ENCODE peak calls at places on chromosomes 12 and 14, in seven cellular contexts. G is sigmoid colon, F is right lobe of liver, N is stomach, X is tibial nerve, D is A549, A is adrenal gland. H is an unnamed sample.

GRCh38 chr12:23753627-23754358 is 195.7 kb downstream of the SOX5 start:
- DNase-seq in G (no peak), F (no peak), N (no peak), X (no peak), D (no peak), A (no peak), H (no peak)

GRCh38 chr14:78840898-78841297 is 670.7 kb downstream of the NRXN3 start:
- DNase-seq in G (no peak), F (no peak), N (no peak), X (no peak), D (no peak), A (no peak), H (no peak)

GRCh38 chr12:131101703-131102492 is 148.2 kb downstream of the ADGRD1 start:
- DNase-seq in G (peak; percentile 33), F (no peak), N (no peak), X (peak; percentile 10), D (no peak), A (peak; percentile 12), H (no peak)

GRCh38 chr14:20317720-20318119 is 12.0 kb upstream of the TTC5 start:
- DNase-seq in G (no peak), F (no peak), N (no peak), X (no peak), D (no peak), A (no peak), H (no peak)

GRCh38 chr12:109682708-109683060 is 30.9 kb upstream of the FAM222A start:
- DNase-seq in G (no peak), F (no peak), N (no peak), X (no peak), D (no peak), A (no peak), H (no peak)

GRCh38 chr14:91693342-91693741 is 38.5 kb downstream of the CATSPERB start:
- DNase-seq in G (no peak), F (no peak), N (no peak), X (no peak), D (no peak), A (no peak), H (no peak)

GRCh38 chr12:75315518-75315917 is 14.6 kb downstream of the CAPS2 start:
- DNase-seq in G (no peak), F (no peak), N (no peak), X (no peak), D (no peak), A (no peak), H (no peak)

GRCh38 chr12:118850244-118850825 is 131.0 kb upstream of the SRRM4 start:
- DNase-seq in G (no peak), F (no peak), N (no peak), X (no peak), D (peak; percentile 5), A (no peak), H (peak; percentile 15)

GRCh38 chr12:113310489-113310888 is 24.4 kb downstream of the SLC8B1 start:
- DNase-seq in G (no peak), F (no peak), N (no peak), X (no peak), D (no peak), A (no peak), H (no peak)

GRCh38 chr12:31724597-31724996 is 4.2 kb downstream of the AMN1 start:
- DNase-seq in G (no peak), F (no peak), N (no peak), X (no peak), D (no peak), A (no peak), H (no peak)

GRCh38 chr14:104975481-104976197 is 2.5 kb downstream of the AHNAK2 start:
- DNase-seq in G (peak; percentile 66), F (no peak), N (no peak), X (no peak), D (no peak), A (peak; percentile 22), H (no peak)

GRCh38 chr14:60707858-60708257 is 16.3 kb downstream of the SIX4 start:
- DNase-seq in G (no peak), F (no peak), N (no peak), X (no peak), D (no peak), A (no peak), H (no peak)

GRCh38 chr14:30297856-30298255 is 261.1 kb upstream of the G2E3 start:
- DNase-seq in G (no peak), F (no peak), N (no peak), X (no peak), D (no peak), A (no peak), H (no peak)

GRCh38 chr12:47878918-47879481 is 25.8 kb downstream of the VDR start:
- DNase-seq in G (no peak), F (no peak), N (no peak), X (no peak), D (no peak), A (no peak), H (no peak)

GRCh38 chr12:41850046-41850445 is 294.6 kb downstream of the GXYLT1 start:
- DNase-seq in G (no peak), F (no peak), N (no peak), X (no peak), D (no peak), A (no peak), H (no peak)

GRCh38 chr12:1488908-1489381 is 105.4 kb downstream of the FBXL14 start:
- DNase-seq in G (no peak), F (no peak), N (no peak), X (no peak), D (no peak), A (no peak), H (no peak)

GRCh38 chr12:11797317-11797913 is 147.9 kb downstream of the ETV6 start:
- DNase-seq in G (no peak), F (no peak), N (peak; percentile 37), X (no peak), D (no peak), A (no peak), H (no peak)

GRCh38 chr12:114710151-114710550 is 26.2 kb upstream of the TBX3 start:
- DNase-seq in G (no peak), F (no peak), N (no peak), X (no peak), D (no peak), A (no peak), H (no peak)

GRCh38 chr12:114709112-114709511 is 25.1 kb upstream of the TBX3 start:
- DNase-seq in G (no peak), F (no peak), N (no peak), X (no peak), D (no peak), A (no peak), H (no peak)

GRCh38 chr12:114711689-114712152 is 27.7 kb upstream of the TBX3 start:
- DNase-seq in G (no peak), F (no peak), N (no peak), X (no peak), D (no peak), A (no peak), H (no peak)

DNA sequence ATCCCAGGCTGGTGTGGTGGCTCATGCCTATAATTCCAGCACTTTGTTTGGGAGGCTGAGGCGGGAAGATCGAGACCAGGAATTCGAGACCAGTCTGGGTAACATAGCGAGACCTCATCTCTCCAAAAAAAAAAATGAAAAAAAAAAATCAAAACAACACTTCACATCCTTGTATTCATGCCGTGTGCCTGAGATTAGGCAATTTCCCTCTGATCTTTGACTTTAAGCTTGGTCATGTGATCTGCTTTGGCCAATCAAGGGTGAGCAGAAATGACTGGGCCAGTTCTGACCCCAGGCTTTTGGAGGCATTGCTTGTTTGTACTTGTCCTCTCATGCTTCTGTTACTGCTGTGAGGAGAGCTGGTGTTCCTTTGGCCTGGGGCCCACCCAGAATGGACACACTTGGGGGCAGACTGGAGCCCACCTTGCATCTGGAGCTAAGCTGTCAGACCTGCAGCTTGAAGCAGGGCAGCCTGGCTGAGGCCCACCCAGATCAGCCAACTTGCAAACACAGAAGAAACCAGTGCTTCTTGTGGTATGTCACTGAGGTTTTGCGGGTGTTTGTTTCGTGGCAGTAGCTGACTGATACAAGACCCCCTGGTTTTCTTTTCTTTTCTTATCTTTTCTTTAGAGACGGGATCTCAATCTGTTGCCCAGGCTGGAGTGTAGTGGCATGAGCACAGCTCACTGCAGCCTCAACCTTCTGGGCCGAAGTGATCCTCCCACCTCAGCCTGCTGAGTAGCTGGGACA is 29.7 kb upstream of the TBX3 start:
- DNase-seq in G (no peak), F (no peak), N (no peak), X (no peak), D (no peak), A (no peak), H (no peak)
- TF ChIP-seq POLR2A in G (no peak), F (no peak), N (no peak), X (no peak), D (no peak), A (no peak), H (no peak)

DNA sequence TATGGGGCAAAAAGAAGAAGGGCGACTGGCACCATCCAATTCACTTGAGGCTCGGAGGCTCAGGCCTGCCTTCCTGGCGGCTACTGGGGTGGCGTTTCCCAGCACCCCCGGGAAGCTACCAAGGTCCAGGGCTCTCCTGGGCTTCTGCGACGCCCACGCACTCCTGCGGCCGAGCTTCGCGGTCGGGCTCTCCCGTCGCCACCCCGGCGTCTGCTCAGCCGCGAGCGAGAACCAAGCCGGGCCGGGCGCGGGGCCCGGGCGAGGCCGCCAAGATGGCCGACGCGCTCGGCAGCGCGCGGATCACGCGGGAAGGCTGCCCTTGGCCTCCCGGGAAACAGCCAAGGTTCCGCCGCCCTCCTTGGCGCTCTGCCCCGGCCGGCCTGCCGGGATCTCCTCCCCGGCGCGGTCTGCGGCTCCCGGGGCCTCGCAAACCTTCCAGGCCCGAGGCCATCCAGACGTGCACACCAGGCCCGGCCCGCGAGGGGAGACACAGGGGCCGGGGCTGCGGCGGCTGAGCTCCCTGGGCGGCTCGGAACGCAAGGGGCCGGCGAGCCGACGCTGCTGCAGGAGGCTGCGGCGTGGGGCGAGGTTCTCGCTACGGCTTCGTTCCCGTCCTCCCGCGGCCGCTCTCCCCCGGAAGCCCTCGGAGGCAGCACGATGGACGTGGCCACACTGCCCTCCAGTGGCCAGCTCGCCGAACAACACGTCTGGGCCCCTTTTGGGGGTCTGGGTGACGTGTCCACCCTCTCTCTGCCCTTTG is 23.5 kb upstream of the ZFP36L1 start:
- DNase-seq in G (peak; percentile 96), F (peak; percentile 93), N (peak; percentile 91), X (peak; percentile 82), D (peak; percentile 93), A (peak; percentile 91), H (peak; percentile 76)
- TF ChIP-seq POLR2A in G (peak; percentile 15), F (peak; percentile 85), N (no peak), X (peak; percentile 62), D (peak; percentile 48), A (peak; percentile 53), H (no peak)

GRCh38 chr12:12927211-12928079 is 24.5 kb downstream of the GPRC5D start:
- DNase-seq in G (peak; percentile 68), F (peak; percentile 85), N (peak; percentile 94), X (peak; percentile 36), D (peak; percentile 93), A (peak; percentile 87), H (no peak)
- TF ChIP-seq POLR2A in G (no peak), F (peak; percentile 86), N (no peak), X (no peak), D (peak; percentile 72), A (peak; percentile 81), H (no peak)

DNA sequence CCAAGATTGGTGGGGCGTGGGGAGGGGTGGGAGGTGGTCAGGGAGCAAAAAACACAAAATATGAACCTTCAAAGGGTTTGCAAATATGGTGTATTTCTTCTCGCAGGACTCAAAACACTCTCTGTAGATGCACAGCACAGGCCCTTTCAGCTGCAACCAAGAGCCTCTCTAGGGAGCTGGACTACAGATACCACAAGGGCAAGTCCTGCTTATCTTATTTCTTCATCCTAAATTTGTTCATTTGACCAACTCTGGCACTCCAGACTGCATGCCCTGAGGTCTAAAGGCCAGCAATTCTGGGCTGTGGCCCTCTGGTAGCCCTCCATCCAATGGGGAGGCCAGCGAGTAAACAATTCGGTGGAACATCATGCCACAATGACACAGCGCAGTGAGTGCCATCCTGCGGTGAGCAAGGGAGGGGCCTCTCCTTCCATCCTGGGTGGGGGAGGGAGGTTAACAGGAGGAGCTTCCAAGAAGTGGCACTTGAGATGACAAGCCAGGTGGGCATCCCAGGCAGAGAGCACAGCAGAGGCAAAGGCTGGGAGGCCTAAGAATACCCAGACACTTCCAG is 616 bp upstream of the SELPLG start:
- DNase-seq in G (no peak), F (peak; percentile 42), N (peak; percentile 34), X (no peak), D (no peak), A (no peak), H (no peak)
- TF ChIP-seq POLR2A in G (no peak), F (no peak), N (no peak), X (no peak), D (no peak), A (no peak), H (no peak)

H was measured in H54.